ENCODE peak calls at places on chromosomes 16 and 17, in five cellular contexts. B is tibial artery, A is stomach, Z is GM23248, W is H9. T is an unnamed sample.

GRCh38 chr17:35214631-35215273 is 20.6 kb upstream of the SLC35G3 start:
- DNase-seq in W (no peak), B (no peak), Z (no peak), A (no peak), T (no peak)

GRCh38 chr17:60510031-60510430 is 16.0 kb downstream of the APPBP2 start:
- DNase-seq in A (no peak), B (no peak), Z (no peak), W (no peak), T (no peak)

GRCh38 chr17:12730421-12730820 is 58.9 kb upstream of the ARHGAP44 start:
- DNase-seq in W (no peak), Z (no peak), B (no peak), A (no peak), T (no peak)

GRCh38 chr16:89449726-89450335 is 40.5 kb downstream of the ANKRD11 start:
- DNase-seq in Z (peak; percentile 46), B (no peak), W (no peak), A (no peak), T (no peak)

GRCh38 chr16:47787695-47788094 is 326.6 kb downstream of the PHKB start:
- DNase-seq in W (no peak), B (no peak), A (no peak), Z (peak; percentile 18), T (no peak)

GRCh38 chr16:27526169-27526568 is 23.5 kb downstream of the GTF3C1 start:
- DNase-seq in A (peak; percentile 30), W (no peak), Z (no peak), B (no peak), T (no peak)

GRCh38 chr16:57409065-57409464 is 4.5 kb downstream of the CCL17 start:
- DNase-seq in A (no peak), B (no peak), Z (no peak), W (no peak), T (no peak)

GRCh38 chr17:76906463-76906862 is 38.3 kb downstream of the MGAT5B start:
- DNase-seq in Z (no peak), A (no peak), W (no peak), B (no peak), T (no peak)

GRCh38 chr17:57666198-57666870 is 78.8 kb downstream of the CCDC182 start:
- DNase-seq in W (peak; percentile 22), A (no peak), B (no peak), Z (no peak), T (no peak)

GRCh38 chr17:48841395-48841831 is 10.6 kb downstream of the CALCOCO2 start:
- DNase-seq in A (no peak), W (no peak), B (no peak), Z (peak; percentile 87), T (no peak)

GRCh38 chr16:24879684-24880083 is 33.9 kb downstream of the SLC5A11 start:
- DNase-seq in Z (no peak), B (no peak), W (no peak), A (no peak), T (no peak)

GRCh38 chr16:85670840-85671239 is 17.9 kb downstream of the GINS2 start:
- DNase-seq in Z (no peak), B (no peak), A (no peak), W (no peak), T (no peak)

GRCh38 chr17:56451629-56452028 is 141.9 kb upstream of the NOG start:
- DNase-seq in Z (peak; percentile 39), W (no peak), A (no peak), B (no peak), T (no peak)

GRCh38 chr17:2403044-2403443 is 2.2 kb upstream of the MNT start:
- DNase-seq in W (no peak), A (no peak), Z (no peak), B (no peak), T (no peak)
- H3K27ac ChIP-seq in W (no peak overlapping the region), A (peak overlapping the region; percentile 100), Z (peak overlapping the region; percentile 99), B (peak overlapping the region; percentile 91), T (no peak overlapping the region)

GRCh38 chr17:67443931-67444597 is 67.0 kb downstream of the PITPNC1 start:
- DNase-seq in Z (peak; percentile 34), W (no peak), A (no peak), B (no peak), T (no peak)

GRCh38 chr17:67449065-67449464 is 72.0 kb downstream of the PITPNC1 start:
- DNase-seq in B (no peak), A (no peak), W (no peak), Z (no peak), T (no peak)

GRCh38 chr17:67452681-67453554 is 75.8 kb downstream of the PITPNC1 start:
- DNase-seq in W (no peak), Z (no peak), A (no peak), B (no peak), T (no peak)

GRCh38 chr17:67449885-67450755 is 73.0 kb downstream of the PITPNC1 start:
- DNase-seq in Z (no peak), A (no peak), W (no peak), B (no peak), T (no peak)

DNA sequence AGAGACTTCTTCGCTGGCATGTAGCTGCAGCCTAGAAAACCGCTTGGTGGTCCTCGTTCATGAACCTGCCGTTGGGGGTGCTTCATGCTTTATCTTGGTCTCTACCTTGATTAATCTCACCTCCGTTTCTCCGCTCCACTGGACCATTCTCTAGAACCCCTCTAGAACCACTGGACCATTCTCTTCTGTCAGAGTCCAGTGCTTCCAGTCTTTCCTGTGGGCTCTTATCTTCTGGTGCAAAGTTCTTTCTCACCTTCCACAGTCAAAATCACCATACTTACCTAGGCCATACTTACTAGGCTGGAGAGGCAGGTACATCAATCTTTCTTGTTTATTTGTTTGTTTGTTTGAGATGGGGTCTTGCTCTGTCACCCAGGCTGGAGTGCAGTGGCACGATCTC is 71.4 kb downstream of the PITPNC1 start:
- DNase-seq in Z (no peak), W (no peak), A (no peak), B (no peak), T (no peak)
- H3K4me1 ChIP-seq in Z (peaks cover 6% of the 10 kb centered on the region), W (no peaks in the 10 kb centered on the region), A (peaks cover 6% of the 10 kb centered on the region), B (no peaks in the 10 kb centered on the region), T (peaks cover 22% of the 10 kb centered on the region)

GRCh38 chr16:50802000-50802399 is 60.1 kb downstream of the CYLD start:
- DNase-seq in Z (peak; percentile 21), A (no peak), W (no peak), B (no peak), T (no peak)
- H3K27ac ChIP-seq in Z (no peak overlapping the region), A (no peak overlapping the region), W (no peak overlapping the region), B (no peak overlapping the region), T (no peak overlapping the region)

DNA sequence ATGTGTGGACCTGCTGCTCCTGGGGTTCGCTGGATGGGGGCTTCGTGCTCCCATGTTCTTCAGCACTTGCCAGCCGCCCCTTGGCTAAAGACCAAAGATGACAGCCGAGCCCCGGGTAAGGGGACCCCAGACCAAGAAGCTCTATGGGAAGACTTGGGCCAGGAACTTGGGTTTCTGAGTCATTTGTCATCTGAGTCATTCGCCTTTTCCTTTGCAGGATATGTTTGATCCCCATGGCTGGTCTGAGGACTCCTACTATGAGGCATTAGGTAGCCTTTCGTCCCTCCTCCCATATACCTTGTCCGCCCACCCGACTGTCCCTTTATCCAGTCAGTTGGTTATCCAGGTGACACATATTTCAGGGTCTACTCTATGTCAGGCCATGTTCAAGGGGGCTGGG is 17.7 kb upstream of the ITGB4 start:
- DNase-seq in W (no peak), A (no peak), B (no peak), Z (peak; percentile 40), T (no peak)
- H3K4me1 ChIP-seq in W (no peaks in the 10 kb centered on the region), A (peaks cover 32% of the 10 kb centered on the region), B (no peaks in the 10 kb centered on the region), Z (peaks cover 23% of the 10 kb centered on the region), T (no peaks in the 10 kb centered on the region)

T was measured in left lung.